ENCODE peak calls at places on chromosomes 13 and 19, in nine cellular contexts. F, X, A, N, Z, E, K, S and G are unnamed samples.

GRCh38 chr13:110265682-110266430 is 41.1 kb downstream of the COL4A1 start:
- DNase-seq in Z (no peak), F (no peak), E (no peak), X (peak), S (no peak), K (no peak), N (no peak), A (no peak), G (no peak)

GRCh38 chr19:32041681-32042292 is 303.6 kb upstream of the ZNF507 start:
- DNase-seq in X (peak), A (no peak), K (peak), S (no peak), Z (no peak), N (peak), E (peak), F (no peak), G (peak)

GRCh38 chr13:93794197-93794885 is 567.7 kb downstream of the GPC6 start:
- DNase-seq in F (no peak), S (no peak), X (no peak), K (no peak), N (no peak), E (no peak), Z (no peak), A (no peak), G (no peak)

GRCh38 chr13:94550030-94550738 is 45.8 kb downstream of the TGDS start:
- DNase-seq in N (no peak), F (no peak), A (peak), Z (peak), X (peak), S (peak), K (peak), E (peak), G (peak)

GRCh38 chr19:2477141-2477710 is 1.3 kb downstream of the GADD45B start:
- DNase-seq in N (peak), K (no peak), X (peak), F (no peak), E (no peak), A (no peak), Z (no peak), S (peak), G (no peak)

GRCh38 chr19:42475366-42475765 is 32.6 kb upstream of the CXCL17 start:
- DNase-seq in E (no peak), N (no peak), X (no peak), S (no peak), A (no peak), K (no peak), Z (no peak), F (no peak), G (no peak)

GRCh38 chr13:42066542-42066941 is 18.1 kb downstream of the DGKH start:
- DNase-seq in N (no peak), F (no peak), E (peak), K (peak), X (peak), Z (no peak), A (peak), S (no peak), G (peak)

GRCh38 chr13:28049880-28050871 is 50.2 kb downstream of the FLT3 start:
- DNase-seq in K (no peak), N (no peak), A (no peak), E (no peak), F (no peak), X (no peak), S (no peak), Z (no peak), G (no peak)

GRCh38 chr13:85652536-85652935 is 146.7 kb downstream of the SLITRK6 start:
- DNase-seq in F (no peak), K (no peak), X (no peak), S (no peak), Z (no peak), N (no peak), A (no peak), E (no peak), G (no peak)

GRCh38 chr19:38988632-38989031 is 13.1 kb upstream of the FBXO17 start:
- DNase-seq in Z (no peak), S (no peak), K (no peak), N (no peak), X (no peak), F (no peak), A (no peak), E (no peak), G (no peak)
- H3K4me3 ChIP-seq in Z (no peak), S (no peak), K (no peak), N (no peak), X (no peak), F (no peak), A (no peak), E (no peak), G (no peak)

DNA sequence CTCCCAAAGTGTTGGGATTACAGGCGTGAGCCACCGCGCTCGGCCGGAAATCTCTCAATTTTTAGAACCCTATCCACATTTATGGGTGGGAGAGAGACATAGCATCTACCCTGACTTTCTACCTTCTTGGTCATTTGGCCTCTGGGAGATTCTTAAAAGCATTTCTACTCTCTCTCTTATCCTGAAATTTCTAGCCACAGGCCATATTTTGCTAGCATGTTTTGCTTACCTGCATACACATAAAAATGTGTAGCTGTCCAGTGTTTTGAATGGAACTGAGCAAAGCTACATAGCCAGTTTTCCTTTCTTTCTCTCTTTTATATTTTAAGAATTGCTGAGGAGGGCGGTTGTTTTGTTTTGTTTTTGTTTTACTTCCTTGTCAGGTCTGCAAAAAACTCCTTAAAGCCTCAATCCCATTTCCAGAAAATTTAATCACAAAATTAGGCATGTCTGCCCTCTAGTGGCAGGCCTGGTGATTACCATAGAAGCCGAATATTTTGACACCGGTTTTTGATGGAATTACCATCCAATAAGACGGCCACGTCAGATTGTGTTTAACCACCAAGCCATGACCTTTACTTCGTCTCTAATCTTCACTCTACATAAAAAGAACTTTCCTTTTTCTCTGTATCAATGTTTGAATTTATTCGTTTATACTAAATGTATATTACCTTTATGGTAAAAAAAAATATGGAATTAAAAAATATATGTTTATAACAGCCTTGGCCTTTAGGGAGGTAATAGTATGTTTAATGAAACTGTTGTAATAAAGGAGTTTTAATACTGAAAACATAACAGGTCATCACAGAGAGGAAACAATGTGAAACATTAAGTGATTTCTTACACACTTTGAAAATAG is 34.4 kb upstream of the OXGR1 start:
- DNase-seq in A (peak), X (peak), F (peak), Z (no peak), K (peak), E (peak), S (peak), N (peak), G (peak)
- TF ChIP-seq CTCF in A (peak), X (peak), F (peak), Z (peak), K (peak), E (peak), S (peak), N (peak), G (peak)

GRCh38 chr19:4868286-4868834 is 893 bp upstream of the PLIN3 start:
- DNase-seq in A (no peak), N (no peak), X (no peak), E (no peak), F (no peak), S (no peak), Z (no peak), K (no peak), G (no peak)
- H3K4me3 ChIP-seq in A (no peak), N (no peak), X (no peak), E (no peak), F (no peak), S (no peak), Z (no peak), K (no peak), G (no peak)

DNA sequence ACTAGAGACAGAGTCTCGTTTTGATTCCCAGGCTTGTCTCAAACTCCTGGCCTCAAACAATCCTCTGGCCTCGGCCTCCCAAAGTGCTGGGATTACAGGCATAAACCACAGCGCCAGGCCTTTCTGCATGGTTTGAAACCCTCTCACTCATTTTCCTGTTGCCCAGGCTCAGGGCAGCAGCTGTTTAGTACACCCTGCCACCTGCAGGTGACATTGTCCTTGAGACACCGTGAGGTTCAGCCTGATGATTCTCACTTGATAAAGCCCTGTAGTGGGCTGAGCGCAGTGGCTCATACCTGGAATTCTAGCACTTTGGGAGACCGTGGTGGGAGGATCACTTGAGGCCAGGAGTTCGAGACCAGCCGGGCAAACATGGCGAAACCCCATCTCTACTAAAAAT is 12.5 kb downstream of the IL12RB1 start:
- DNase-seq in S (no peak), X (no peak), Z (no peak), K (no peak), E (no peak), A (no peak), F (no peak), N (no peak), G (no peak)
- TF ChIP-seq CTCF in S (no peak), X (no peak), Z (no peak), K (no peak), E (no peak), A (no peak), F (no peak), N (no peak), G (no peak)

GRCh38 chr13:21318891-21319532 is 140.1 kb downstream of the ZDHHC20 start:
- DNase-seq in X (peak), F (no peak), E (no peak), K (no peak), A (no peak), S (no peak), Z (no peak), N (no peak), G (no peak)
- H3K4me3 ChIP-seq in X (no peak), F (no peak), E (no peak), K (no peak), A (peak), S (no peak), Z (peak), N (no peak), G (peak)

DNA sequence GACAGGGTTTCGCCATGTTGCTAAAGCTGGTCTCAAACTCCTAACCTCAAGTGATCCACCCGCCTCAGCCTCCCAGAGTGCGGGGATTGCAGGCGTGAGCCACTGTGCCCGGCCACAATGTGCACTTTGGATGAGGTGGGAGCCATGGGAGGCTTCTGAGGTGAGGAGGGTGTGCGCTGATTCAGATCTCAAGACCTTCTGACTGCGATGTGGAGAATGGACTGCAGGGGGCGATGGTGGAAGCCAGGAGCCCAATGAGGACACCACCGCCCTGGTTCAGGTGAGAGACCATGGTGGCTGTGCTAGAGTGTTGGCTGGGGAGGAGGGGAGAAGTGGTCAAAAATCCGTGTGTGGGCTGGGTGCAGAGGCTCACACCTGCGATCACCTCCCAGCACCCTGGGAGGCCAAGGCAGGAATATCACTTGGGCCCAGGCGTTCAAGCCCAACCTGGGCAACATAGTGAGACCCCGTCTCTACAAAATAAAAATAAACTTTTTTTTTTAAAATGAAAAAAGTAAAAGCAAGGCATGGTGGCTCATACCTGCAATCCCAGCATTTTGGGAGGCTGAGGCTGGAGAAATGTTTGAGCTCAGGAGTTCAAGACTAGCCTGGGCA is 5.6 kb downstream of the INAFM1 start:
- DNase-seq in K (peak), A (no peak), X (no peak), F (no peak), E (peak), S (no peak), Z (no peak), N (peak), G (no peak)
- TF ChIP-seq CTCF in K (peak), A (peak), X (peak), F (no peak), E (peak), S (peak), Z (peak), N (peak), G (peak)

DNA sequence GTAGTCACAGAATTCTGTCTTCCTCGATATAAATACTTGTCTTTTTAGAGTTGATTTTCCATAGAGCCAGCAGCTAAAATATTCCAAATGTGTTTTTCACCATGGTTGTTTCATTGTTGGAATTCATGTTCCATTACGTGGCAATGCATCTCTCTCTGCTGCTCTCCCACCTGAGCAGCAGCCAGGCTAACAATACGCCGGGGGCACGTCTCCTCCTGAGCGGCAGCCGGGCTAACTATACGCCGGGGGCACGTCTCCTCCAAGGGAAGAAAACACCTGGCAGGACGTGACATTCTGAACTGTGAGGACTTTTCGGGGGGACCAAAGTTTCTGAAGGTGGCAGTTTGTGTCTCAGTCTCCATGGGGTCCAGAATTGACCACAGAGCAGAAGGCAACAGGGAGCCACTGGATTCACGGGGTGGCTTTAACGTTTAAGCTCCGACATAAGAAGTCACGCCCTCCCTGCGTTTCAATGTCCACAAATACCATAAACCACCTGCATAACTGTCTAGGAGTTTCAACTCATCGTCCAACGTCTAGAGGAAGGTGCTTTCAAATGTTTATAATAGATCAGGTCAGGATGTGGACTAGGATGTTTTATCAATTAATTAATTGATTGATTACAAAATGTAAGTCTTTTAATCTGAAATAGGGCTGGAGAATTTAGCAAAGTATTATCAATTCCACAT is 15.1 kb downstream of the PLPP2 start:
- DNase-seq in E (no peak), K (no peak), X (no peak), S (no peak), Z (no peak), N (no peak), F (no peak), A (no peak), G (no peak)
- H3K4me3 ChIP-seq in E (no peak), K (no peak), X (no peak), S (no peak), Z (no peak), N (no peak), F (no peak), A (no peak), G (no peak)